ENCODE peak calls at places on chromosome 4, in ten cellular contexts. M is C1 segment of cervical spinal cord; J is hepatic stellate cell; Q is stimulated activated CD8-positive, alpha-beta memory T cell treated with anti-CD3 and anti-CD28 coated beads, Interleukin-4, amount 100 ng/mL, for 24 hours; A is A673; V is astrocyte of the hippocampus; F is upper lobe of left lung; K is islet precursor cell; I is DMS153; D is RWPE1. E is an unnamed sample.

GRCh38 chr4:150580244-150580643 is 1.7 kb upstream of the MAB21L2 start:
- DNase-seq in V (no peak), Q (no peak), I (no peak), J (no peak), M (no peak), F (no peak), A (no peak), K (no peak), D (no peak), E (no peak)

GRCh38 chr4:52017809-52018208 is 2.4 kb downstream of the LRRC66 start:
- DNase-seq in I (no peak), Q (no peak), V (no peak), D (no peak), M (no peak), K (no peak), A (no peak), F (no peak), J (no peak), E (no peak)

GRCh38 chr4:102500371-102501175 is 586 bp upstream of the NFKB1 start:
- DNase-seq in K (no peak), D (peak; percentile 39), F (no peak), M (peak; percentile 71), A (peak; percentile 33), Q (peak; percentile 12), V (peak; percentile 75), J (peak; percentile 34), I (peak; percentile 22), E (peak; percentile 45)

GRCh38 chr4:164731827-164732474 is 22.0 kb upstream of the SMIM31 start:
- DNase-seq in F (no peak), I (no peak), V (peak; percentile 79), M (no peak), K (peak; percentile 66), Q (peak; percentile 11), A (peak; percentile 85), J (peak; percentile 20), D (peak; percentile 69), E (peak; percentile 68)

GRCh38 chr4:160375746-160376452 is 1273.0 kb downstream of the RAPGEF2 start:
- DNase-seq in K (no peak), M (no peak), J (no peak), Q (no peak), I (no peak), F (no peak), D (no peak), V (peak; percentile 4), A (no peak), E (peak; percentile 3)

GRCh38 chr4:26763063-26763462 is 97.6 kb upstream of the STIM2 start:
- DNase-seq in V (no peak), A (no peak), D (no peak), K (no peak), J (no peak), Q (no peak), F (no peak), I (no peak), M (no peak), E (no peak)

GRCh38 chr4:11489449-11490083 is 60.9 kb upstream of the HS3ST1 start:
- DNase-seq in Q (no peak), I (no peak), J (no peak), D (no peak), V (no peak), F (no peak), A (no peak), M (no peak), K (no peak), E (no peak)

GRCh38 chr4:152073738-152074137 is 312.9 kb upstream of the GATB start:
- DNase-seq in J (no peak), F (no peak), D (no peak), V (peak; percentile 60), A (no peak), Q (no peak), I (no peak), M (no peak), K (peak; percentile 66), E (peak; percentile 1)

GRCh38 chr4:158327525-158327924 is 117.2 kb downstream of the TMEM144 start:
- DNase-seq in A (no peak), I (no peak), M (no peak), V (no peak), J (no peak), K (peak; percentile 80), D (no peak), Q (no peak), F (no peak), E (no peak)

GRCh38 chr4:68346461-68346860 is 3.4 kb downstream of the YTHDC1 start:
- DNase-seq in D (peak; percentile 59), M (no peak), F (no peak), I (no peak), J (no peak), Q (no peak), A (no peak), K (no peak), V (no peak), E (no peak)

GRCh38 chr4:8917321-8917811 is 45.7 kb upstream of the HMX1 start:
- DNase-seq in I (no peak), Q (no peak), D (no peak), F (no peak), K (peak; percentile 47), M (no peak), V (no peak), A (no peak), J (peak; percentile 4), E (no peak)

GRCh38 chr4:6183740-6184139 is 16.6 kb downstream of the JAKMIP1 start:
- DNase-seq in D (no peak), Q (no peak), I (no peak), K (no peak), F (no peak), M (no peak), V (no peak), A (no peak), J (no peak), E (no peak)

GRCh38 chr4:21476753-21477152 is 471.8 kb downstream of the KCNIP4 start:
- DNase-seq in I (no peak), K (peak; percentile 80), F (no peak), V (peak; percentile 48), D (no peak), Q (no peak), A (no peak), M (no peak), J (no peak), E (no peak)